ENCODE peak calls at places on chromosomes 5 and 9, in four cellular contexts. M is thyroid gland; E is CD4-positive, alpha-beta T cell; K is H1. S is an unnamed sample.

GRCh38 chr5:137405393-137405792 is 93.7 kb downstream of the SPOCK1 start:
- DNase-seq in K (no peak), M (no peak), E (no peak), S (no peak)

GRCh38 chr9:117772960-117773359 is 68.8 kb downstream of the TLR4 start:
- DNase-seq in M (no peak), K (no peak), E (no peak), S (no peak)

GRCh38 chr9:136305822-136306690 is 2.2 kb upstream of the CCDC187 start:
- DNase-seq in M (no peak), K (no peak), E (no peak), S (no peak)

GRCh38 chr5:37234288-37234687 is 14.9 kb downstream of the CPLANE1 start:
- DNase-seq in K (no peak), E (no peak), M (no peak), S (no peak)

GRCh38 chr9:79013715-79014610 is 557.8 kb upstream of the TLE4 start:
- DNase-seq in K (no peak), M (no peak), E (no peak), S (no peak)

GRCh38 chr5:127525181-127525580 is 7.7 kb downstream of the PRRC1 start:
- DNase-seq in E (no peak), M (no peak), K (no peak), S (no peak)

GRCh38 chr9:87500491-87500890 is 2.8 kb downstream of the DAPK1 start:
- DNase-seq in K (no peak), M (no peak), E (no peak), S (no peak)

GRCh38 chr5:138466058-138466899 is 1.0 kb downstream of the EGR1 start:
- DNase-seq in M (no peak), K (no peak), E (no peak), S (no peak)

GRCh38 chr9:127886401-127886972 is 9.0 kb upstream of the AK1 start:
- DNase-seq in E (no peak), K (no peak), M (no peak), S (no peak)

GRCh38 chr9:129644902-129645301 is 3.0 kb upstream of the ASB6 start:
- DNase-seq in E (no peak), M (no peak), K (no peak), S (no peak)

GRCh38 chr5:32223972-32224608 is 50.0 kb upstream of the GOLPH3 start:
- DNase-seq in M (peak), E (no peak), K (no peak), S (no peak)

GRCh38 chr5:132310141-132310834 is 16.1 kb downstream of the SLC22A4 start:
- DNase-seq in M (no peak), K (no peak), E (no peak), S (no peak)

GRCh38 chr5:67141644-67142043 is 55.0 kb downstream of the CD180 start:
- DNase-seq in K (no peak), E (no peak), M (no peak), S (no peak)

GRCh38 chr5:109225695-109226094 is 184.1 kb downstream of the PJA2 start:
- DNase-seq in K (no peak), M (no peak), E (no peak), S (no peak)

GRCh38 chr5:82815871-82816270 is 261.3 kb downstream of the TMEM167A start:
- DNase-seq in E (no peak), M (no peak), K (no peak), S (no peak)

GRCh38 chr5:148912714-148913398 is 86.4 kb downstream of the ADRB2 start:
- DNase-seq in M (no peak), K (peak), E (no peak), S (no peak)

GRCh38 chr5:178385472-178385853 is 152.9 kb upstream of the PHYKPL start:
- DNase-seq in E (no peak), K (no peak), M (no peak), S (no peak)

GRCh38 chr9:137590469-137591383 is at the start of gene ZMYND19:
- DNase-seq in M (peak), K (peak), E (peak), S (peak)

GRCh38 chr5:56516034-56516433 is 282.9 kb upstream of the ANKRD55 start:
- DNase-seq in E (no peak), K (no peak), M (no peak), S (no peak)

GRCh38 chr9:125393426-125393825 is 131.8 kb downstream of the GAPVD1 start:
- DNase-seq in M (no peak), E (no peak), K (no peak), S (no peak)

GRCh38 chr5:131406997-131407638 is 143.3 kb downstream of the CDC42SE2 start:
- DNase-seq in M (no peak), E (no peak), K (no peak), S (no peak)

GRCh38 chr5:40277161-40277906 is 402.4 kb upstream of the PTGER4 start:
- DNase-seq in E (no peak), M (no peak), K (no peak), S (no peak)

GRCh38 chr9:20835364-20836286 is 151.6 kb downstream of the FOCAD start:
- DNase-seq in K (no peak), E (no peak), M (peak), S (no peak)

GRCh38 chr5:131530706-131531331 is 104.2 kb downstream of the RAPGEF6 start:
- DNase-seq in K (no peak), M (no peak), E (no peak), S (no peak)

DNA sequence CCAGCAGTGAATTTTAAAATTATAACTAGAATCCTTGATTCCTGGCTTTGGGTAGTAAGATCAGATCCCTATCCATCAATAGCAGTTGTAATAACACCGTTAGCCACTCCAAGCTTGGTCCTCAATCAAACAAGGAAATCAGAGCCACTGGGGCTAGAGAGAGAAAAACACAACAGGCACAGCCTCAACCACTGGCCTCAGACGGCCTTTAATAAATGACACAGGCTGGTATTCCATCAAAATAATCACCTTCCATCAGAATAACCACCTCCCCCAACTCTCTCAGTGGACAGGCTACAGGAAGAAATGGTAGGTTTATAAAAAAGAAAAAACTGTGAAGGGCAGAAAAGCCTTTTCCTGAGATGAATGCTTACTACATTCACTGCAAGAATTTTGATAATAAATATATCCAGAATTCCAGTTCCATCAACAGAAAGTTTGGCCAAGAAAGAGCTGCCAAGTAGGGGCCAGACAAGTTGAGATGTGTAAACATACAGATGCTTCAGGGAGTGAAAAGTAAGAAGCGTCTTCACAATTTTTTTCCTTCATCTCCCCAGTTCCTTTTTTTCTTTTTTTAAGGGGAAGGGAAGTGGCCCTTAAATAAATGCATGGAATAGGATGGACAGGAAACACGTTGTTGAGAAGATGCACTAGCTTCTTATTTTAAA is 5.5 kb downstream of the FOXD1 start:
- DNase-seq in M (no peak), E (no peak), K (no peak), S (no peak)
- TF ChIP-seq CTCF in M (no peak), E (no peak), K (no peak), S (no peak)

DNA sequence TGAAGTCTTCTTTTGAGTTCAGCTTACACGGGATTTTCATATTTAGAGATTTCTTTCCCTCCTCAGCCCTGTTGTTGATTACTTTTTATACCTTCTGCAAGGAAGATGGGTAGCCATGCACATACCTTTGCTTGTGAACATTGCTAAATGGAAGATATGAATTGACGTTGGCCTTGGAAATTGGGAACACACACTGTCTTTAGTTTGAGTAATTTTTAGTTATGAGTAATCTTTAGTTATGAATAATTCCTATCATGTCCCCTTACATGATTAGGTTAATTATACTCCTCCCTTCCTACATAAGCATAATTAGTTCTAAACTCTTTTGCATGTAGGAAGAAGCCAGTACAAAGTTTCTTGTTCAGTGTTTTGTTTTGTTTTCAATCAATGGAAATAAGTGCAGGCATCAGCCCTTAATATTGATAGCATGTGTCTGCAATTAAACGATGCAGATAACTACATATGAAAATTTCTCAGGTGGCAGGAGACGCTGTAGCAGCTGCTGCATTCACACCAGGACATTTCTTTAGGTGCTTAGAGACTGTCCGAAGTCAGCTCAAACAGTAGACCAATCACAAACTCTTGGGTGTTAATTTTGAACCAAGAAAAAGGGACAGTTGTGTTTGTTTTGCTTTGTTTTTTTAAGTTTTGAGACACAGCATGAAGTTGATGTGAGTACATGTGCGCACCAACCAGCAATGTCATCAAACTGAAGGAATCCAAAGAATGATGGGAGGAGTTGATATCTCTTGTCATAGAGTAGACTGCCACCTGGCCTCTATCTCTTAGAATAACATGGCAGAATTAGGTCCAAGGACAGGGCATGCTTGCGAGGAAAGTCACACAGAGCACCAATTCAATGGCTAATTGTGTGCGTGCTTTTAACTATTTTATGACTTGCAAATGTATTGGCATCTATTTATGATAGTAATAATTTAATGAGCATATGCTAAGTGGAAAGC is 51.4 kb downstream of the SMARCA2 start:
- DNase-seq in E (no peak), K (no peak), M (peak), S (no peak)
- TF ChIP-seq CTCF in E (peak), K (no peak), M (no peak), S (no peak)

GRCh38 chr5:122190156-122190555 is 60.8 kb downstream of the ZNF474 start:
- DNase-seq in E (no peak), M (no peak), K (no peak), S (no peak)

GRCh38 chr5:122192883-122193496 is 63.6 kb downstream of the ZNF474 start:
- DNase-seq in E (no peak), M (peak), K (no peak), S (no peak)

GRCh38 chr5:122195784-122196394 is 66.5 kb downstream of the ZNF474 start:
- DNase-seq in K (peak), M (no peak), E (no peak), S (no peak)

GRCh38 chr5:122187426-122187825 is 58.1 kb downstream of the ZNF474 start:
- DNase-seq in K (no peak), E (no peak), M (no peak), S (no peak)

DNA sequence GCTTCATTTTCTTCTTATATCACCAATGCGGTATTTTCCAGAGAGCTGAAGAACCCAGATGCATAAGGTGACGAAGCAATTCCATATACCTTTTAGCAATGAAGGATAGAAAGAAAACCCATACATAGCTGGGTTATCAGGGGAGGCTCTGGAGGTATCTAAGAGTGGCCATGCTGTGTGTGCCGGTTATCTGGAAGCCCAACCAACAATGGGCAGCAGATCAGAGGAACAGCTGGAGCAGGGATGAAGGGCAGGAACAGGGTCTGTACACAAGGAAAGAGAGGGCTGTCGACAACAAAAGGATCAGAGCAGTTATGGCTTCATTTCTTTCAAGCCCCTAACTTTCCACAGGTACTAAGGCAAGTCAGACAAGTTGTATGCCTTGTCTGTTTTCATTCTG is 63.1 kb downstream of the ZNF474 start:
- DNase-seq in K (no peak), M (no peak), E (no peak), S (no peak)
- TF ChIP-seq CTCF in K (no peak), M (no peak), E (no peak), S (no peak)

GRCh38 chr5:1524799-1525623 is 1.3 kb upstream of the LPCAT1 start:
- DNase-seq in M (peak), K (peak), E (no peak), S (peak)

GRCh38 chr5:1522601-1523479 is 920 bp downstream of the LPCAT1 start:
- DNase-seq in K (peak), E (no peak), M (peak), S (peak)

GRCh38 chr5:1524481-1524798 is 680 bp upstream of the LPCAT1 start:
- DNase-seq in E (no peak), K (peak), M (peak), S (no peak)

GRCh38 chr5:1523480-1523792 is 324 bp downstream of the LPCAT1 start:
- DNase-seq in M (no peak), K (no peak), E (no peak), S (no peak)

GRCh38 chr5:1523793-1524480 is at the start of gene LPCAT1:
- DNase-seq in M (peak), E (peak), K (peak), S (peak)
- TF ChIP-seq CTCF in M (no peak), E (no peak), K (no peak), S (no peak)

GRCh38 chr9:37928552-37929430 is 24.9 kb upstream of the SLC25A51 start:
- DNase-seq in M (no peak), K (no peak), E (no peak), S (no peak)

GRCh38 chr9:37929441-37929895 is 25.5 kb upstream of the SLC25A51 start:
- DNase-seq in K (no peak), E (no peak), M (no peak), S (no peak)

GRCh38 chr9:37935106-37935505 is 31.2 kb upstream of the SLC25A51 start:
- DNase-seq in K (no peak), M (no peak), E (no peak), S (no peak)

GRCh38 chr9:37927611-37928551 is 24.0 kb upstream of the SLC25A51 start:
- DNase-seq in E (no peak), M (no peak), K (no peak), S (no peak)

DNA sequence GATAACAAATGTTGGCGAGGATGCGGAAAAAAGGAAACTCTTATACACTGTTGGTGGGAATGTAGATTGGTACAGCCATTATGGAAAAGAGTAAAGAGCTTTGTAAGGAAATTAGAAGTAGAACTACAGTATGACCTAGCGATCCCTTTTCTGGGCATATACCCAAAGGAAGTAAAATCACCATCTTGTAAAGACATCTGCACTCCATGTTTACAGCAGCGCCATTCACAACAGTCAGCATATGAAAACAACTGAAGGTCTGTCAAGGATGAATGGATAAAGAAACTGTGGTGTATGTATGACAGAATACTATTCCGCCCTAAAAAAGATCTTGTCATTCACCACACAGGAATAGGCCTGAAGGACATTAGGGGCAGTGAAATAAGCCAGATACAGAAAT is 27.7 kb upstream of the SLC25A51 start:
- DNase-seq in M (no peak), K (no peak), E (no peak), S (no peak)
- TF ChIP-seq CTCF in M (no peak), K (no peak), E (no peak), S (no peak)

DNA sequence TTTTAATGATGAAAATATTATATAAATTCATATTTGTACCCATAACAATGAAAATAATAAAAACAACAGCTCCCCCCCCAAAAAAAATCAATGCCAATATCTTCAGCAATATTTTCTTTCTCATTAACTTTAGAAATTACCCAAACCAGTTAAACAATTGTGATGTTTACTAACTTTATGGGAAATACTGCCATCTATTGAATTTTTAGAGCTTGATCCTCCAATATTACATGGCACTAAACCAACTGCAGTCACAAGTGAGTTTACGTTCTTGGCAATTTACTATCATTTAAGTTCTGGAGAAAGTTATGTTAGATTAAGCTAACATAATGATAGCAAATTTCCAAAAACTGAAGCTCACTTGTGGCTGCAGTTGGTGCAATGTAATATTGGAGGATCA is 379.6 kb downstream of the CDH18 start:
- DNase-seq in E (no peak), K (no peak), M (no peak), S (no peak)
- TF ChIP-seq CTCF in E (no peak), K (no peak), M (no peak), S (no peak)

S was measured in activated B cell treated with CpG ODN at 0.5 μM for 24 hours.